ENCODE peak calls at places on chromosomes 2 and 18, in four cellular contexts. B is GM12864, J is choroid plexus epithelial cell, C is Peyer's patch. P is an unnamed sample.

GRCh38 chr2:62794791-62795190 is 89.3 kb downstream of the EHBP1 start:
- DNase-seq in J (peak), B (no peak), C (no peak), P (no peak)

GRCh38 chr18:74360852-74361640 is 45.4 kb downstream of the C18orf63 start:
- DNase-seq in C (peak), J (no peak), B (no peak), P (no peak)

GRCh38 chr2:25274868-25275574 is 66.7 kb downstream of the DNMT3A start:
- DNase-seq in J (no peak), B (no peak), C (no peak), P (peak)

GRCh38 chr18:46386788-46387187 is 270.2 kb downstream of the LOXHD1 start:
- DNase-seq in J (no peak), C (no peak), B (no peak), P (no peak)

GRCh38 chr2:97067279-97068004 is 27.2 kb downstream of the FAHD2B start:
- DNase-seq in J (no peak), C (no peak), B (no peak), P (no peak)

GRCh38 chr2:47083886-47084682 is 71.0 kb downstream of the STPG4 start:
- DNase-seq in J (no peak), B (no peak), C (no peak), P (no peak)

GRCh38 chr18:67432806-67433205 is 83.7 kb downstream of the DSEL start:
- DNase-seq in B (no peak), C (no peak), J (peak), P (no peak)

GRCh38 chr2:235774153-235774552 is 280.3 kb downstream of the AGAP1 start:
- DNase-seq in B (no peak), C (no peak), J (no peak), P (no peak)

GRCh38 chr2:58030789-58031188 is 15.8 kb upstream of the VRK2 start:
- DNase-seq in C (no peak), B (no peak), J (peak), P (no peak)

GRCh38 chr2:98658816-98659486 is 50.6 kb downstream of the UNC50 start:
- DNase-seq in C (no peak), J (no peak), B (no peak), P (no peak)

GRCh38 chr2:119367472-119368099 is 809 bp downstream of the DBI start:
- DNase-seq in B (no peak), C (peak), J (peak), P (peak)

GRCh38 chr2:151730242-151730975 is 3.9 kb downstream of the NEB start:
- DNase-seq in B (no peak), C (no peak), J (peak), P (peak)

GRCh38 chr2:158142568-158143332 is 41.1 kb downstream of the UPP2 start:
- DNase-seq in J (peak), B (no peak), C (no peak), P (peak)

GRCh38 chr2:10424051-10424450 is 24.1 kb downstream of the ODC1 start:
- DNase-seq in J (peak), B (no peak), C (no peak), P (no peak)

GRCh38 chr2:152483276-152483996 is 148.5 kb downstream of the FMNL2 start:
- DNase-seq in J (peak), B (no peak), C (no peak), P (no peak)

GRCh38 chr2:74524005-74524404 is 2.0 kb downstream of the DQX1 start:
- DNase-seq in B (no peak), J (no peak), C (no peak), P (no peak)

GRCh38 chr18:7158201-7158600 is 40.6 kb upstream of the LAMA1 start:
- DNase-seq in C (no peak), B (no peak), J (peak), P (no peak)

GRCh38 chr18:42113529-42114191 is 158.6 kb downstream of the PIK3C3 start:
- DNase-seq in J (peak), C (no peak), B (no peak), P (no peak)

GRCh38 chr2:10274376-10274775 is 28.3 kb upstream of the HPCAL1 start:
- DNase-seq in C (peak), B (no peak), J (no peak), P (no peak)

GRCh38 chr2:100865819-100866462 is 46.0 kb downstream of the NPAS2 start:
- DNase-seq in C (no peak), B (no peak), J (peak), P (no peak)

GRCh38 chr2:160751021-160751420 is 257.4 kb upstream of the RBMS1 start:
- DNase-seq in B (no peak), C (no peak), J (no peak), P (no peak)

GRCh38 chr2:7083580-7084509 is 166.6 kb downstream of the RNF144A start:
- DNase-seq in C (peak), J (peak), B (peak), P (peak)

GRCh38 chr2:97834610-97835009 is 121.2 kb downstream of the ZAP70 start:
- DNase-seq in B (no peak), C (no peak), J (peak), P (no peak)

GRCh38 chr2:51243892-51244570 is 212.1 kb upstream of the NRXN1 start:
- DNase-seq in J (no peak), C (no peak), B (no peak), P (no peak)

GRCh38 chr18:48003426-48004349 is 73.2 kb upstream of the SMAD2 start:
- DNase-seq in B (no peak), C (peak), J (peak), P (no peak)

GRCh38 chr18:48455555-48456478 is 46.6 kb upstream of the ZBTB7C start:
- DNase-seq in C (no peak), J (peak), B (no peak), P (no peak)

GRCh38 chr18:8153887-8154583 is 455.2 kb upstream of the RAB12 start:
- DNase-seq in B (no peak), C (no peak), J (peak), P (no peak)

GRCh38 chr2:101596346-101596745 is 101.2 kb upstream of the MAP4K4 start:
- DNase-seq in C (no peak), B (no peak), J (peak), P (no peak)

GRCh38 chr2:231190531-231191197 is 7.8 kb upstream of the ARMC9 start:
- DNase-seq in C (no peak), B (no peak), J (peak), P (no peak)
- TF ChIP-seq CTCF in C (no peak), B (no peak), J (peak), P (no peak)

DNA sequence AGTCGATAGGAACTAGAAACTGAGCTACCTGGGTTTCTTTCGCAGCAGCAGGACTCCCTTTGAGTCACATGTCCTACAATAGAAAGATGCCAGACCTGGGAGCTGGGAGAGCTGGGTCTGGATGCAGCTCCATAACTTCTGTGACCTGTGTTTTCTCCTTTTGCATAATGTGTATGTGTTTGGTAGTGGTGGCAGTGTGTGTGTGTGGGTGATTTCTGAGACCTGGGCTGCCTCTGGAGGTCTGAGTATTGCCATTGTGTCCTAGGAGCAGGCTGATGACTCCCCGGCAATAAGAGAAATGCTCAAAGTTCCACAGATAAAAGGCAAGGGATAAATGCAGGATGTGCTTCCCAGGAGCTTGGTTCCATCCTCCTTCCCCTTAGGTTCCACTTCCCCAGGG is 6.4 kb downstream of the WNT10A start:
- DNase-seq in B (no peak), J (no peak), C (no peak), P (no peak)
- H3K4me3 ChIP-seq in B (no peak), J (no peak), C (no peak), P (no peak)

GRCh38 chr2:4915348-4915747 is 776.8 kb upstream of the SOX11 start:
- DNase-seq in C (no peak), J (no peak), B (no peak), P (no peak)

GRCh38 chr2:4909486-4909885 is 782.7 kb upstream of the SOX11 start:
- DNase-seq in B (no peak), C (no peak), J (no peak), P (no peak)

DNA sequence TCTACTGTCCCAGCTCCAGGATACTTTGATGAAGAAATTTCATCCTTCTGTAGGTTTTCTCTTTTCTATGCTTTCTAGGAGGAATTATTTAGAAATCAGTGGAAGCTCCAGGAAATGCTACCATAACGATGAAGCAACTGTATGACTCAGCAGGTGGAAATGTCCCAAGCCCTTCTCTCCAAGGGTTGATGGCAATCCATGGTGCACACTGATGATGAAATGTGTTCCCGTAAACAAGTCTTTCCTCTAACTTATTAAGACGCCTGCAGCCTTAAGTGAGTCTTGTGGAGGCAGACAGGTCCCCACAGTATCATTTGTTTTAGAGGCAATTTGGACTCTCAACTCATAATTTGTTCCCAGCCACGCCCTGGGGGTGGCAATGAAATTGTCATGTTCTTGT is 777.6 kb upstream of the SOX11 start:
- DNase-seq in B (no peak), J (peak), C (no peak), P (no peak)
- TF ChIP-seq CTCF in B (no peak), J (no peak), C (no peak), P (no peak)

GRCh38 chr18:80245781-80246655 is 1.3 kb downstream of the PARD6G start:
- DNase-seq in B (no peak), J (no peak), C (no peak), P (no peak)

GRCh38 chr18:80249217-80250093 is 2.1 kb upstream of the PARD6G start:
- DNase-seq in J (no peak), C (no peak), B (no peak), P (no peak)

GRCh38 chr18:80244956-80245730 is 2.2 kb downstream of the PARD6G start:
- DNase-seq in B (no peak), C (no peak), J (no peak), P (no peak)

GRCh38 chr18:80247403-80247916 is at the start of gene PARD6G:
- DNase-seq in J (peak), B (no peak), C (peak), P (no peak)

GRCh38 chr18:80246656-80247402 is 485 bp downstream of the PARD6G start:
- DNase-seq in B (no peak), C (no peak), J (no peak), P (no peak)
- H3K4me3 ChIP-seq in B (peak), C (peak), J (peak), P (no peak)

DNA sequence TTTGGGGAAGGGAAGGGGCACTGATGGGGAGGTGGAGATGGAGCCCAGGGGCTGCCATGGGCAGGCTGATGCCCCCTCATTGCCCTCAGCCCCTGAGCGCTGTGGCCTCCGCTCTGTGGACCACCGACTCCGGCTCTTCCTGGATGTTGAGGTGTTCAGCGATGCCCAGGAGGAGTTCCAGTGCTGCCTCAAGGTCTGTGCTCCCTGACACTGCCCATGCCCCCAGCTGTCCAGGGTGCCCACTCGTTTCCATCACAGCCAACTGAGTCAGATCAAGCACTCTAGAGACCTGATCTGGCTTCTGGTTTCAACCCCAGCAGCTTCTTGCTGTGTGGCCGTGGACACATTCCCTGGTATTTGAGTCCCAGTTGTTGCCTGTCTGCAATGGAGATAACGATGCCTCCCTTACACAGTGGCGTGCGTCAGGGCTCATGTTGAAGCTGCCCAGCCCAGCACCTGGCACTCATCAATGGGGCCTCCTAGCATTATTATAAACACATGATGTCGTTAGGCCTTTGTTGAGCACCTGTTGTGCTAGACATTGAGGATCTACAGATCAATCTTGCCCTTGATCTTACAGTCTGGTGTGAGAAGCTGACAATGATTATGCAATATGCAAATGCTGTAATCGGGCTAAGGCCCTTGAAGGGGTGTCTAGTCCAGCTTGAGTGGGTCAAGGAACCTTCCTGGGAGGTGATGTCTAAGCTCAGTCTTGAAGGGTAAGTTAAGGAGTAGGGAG is 14.4 kb downstream of the STK11IP start:
- DNase-seq in B (no peak), C (no peak), J (no peak), P (no peak)
- TF ChIP-seq CTCF in B (no peak), C (no peak), J (no peak), P (no peak)

GRCh38 chr2:467892-468630 is 180.2 kb upstream of the ALKAL2 start:
- DNase-seq in J (no peak), B (no peak), C (no peak), P (no peak)
- H3K4me3 ChIP-seq in J (no peak), B (no peak), C (peak), P (no peak)

DNA sequence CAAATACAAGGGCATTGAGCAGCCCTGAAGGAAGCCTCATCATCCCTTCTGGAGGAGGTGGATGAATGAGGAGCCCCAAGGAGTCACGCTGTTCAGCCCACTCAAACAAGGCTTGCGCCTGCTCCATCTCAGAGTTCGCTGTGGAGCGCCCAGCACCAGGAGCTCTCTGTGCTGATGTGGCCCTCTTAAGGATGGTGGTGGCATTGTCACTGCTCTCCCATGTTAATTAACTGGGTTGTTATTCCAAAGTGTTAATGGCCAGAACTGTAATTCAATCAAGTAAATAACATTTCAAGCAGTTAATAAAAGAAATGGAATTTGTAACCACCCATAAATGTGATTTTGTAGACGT is 726.0 kb upstream of the RAB6C start:
- DNase-seq in C (no peak), B (no peak), J (no peak), P (peak)
- TF ChIP-seq CTCF in C (no peak), B (peak), J (no peak), P (peak)

DNA sequence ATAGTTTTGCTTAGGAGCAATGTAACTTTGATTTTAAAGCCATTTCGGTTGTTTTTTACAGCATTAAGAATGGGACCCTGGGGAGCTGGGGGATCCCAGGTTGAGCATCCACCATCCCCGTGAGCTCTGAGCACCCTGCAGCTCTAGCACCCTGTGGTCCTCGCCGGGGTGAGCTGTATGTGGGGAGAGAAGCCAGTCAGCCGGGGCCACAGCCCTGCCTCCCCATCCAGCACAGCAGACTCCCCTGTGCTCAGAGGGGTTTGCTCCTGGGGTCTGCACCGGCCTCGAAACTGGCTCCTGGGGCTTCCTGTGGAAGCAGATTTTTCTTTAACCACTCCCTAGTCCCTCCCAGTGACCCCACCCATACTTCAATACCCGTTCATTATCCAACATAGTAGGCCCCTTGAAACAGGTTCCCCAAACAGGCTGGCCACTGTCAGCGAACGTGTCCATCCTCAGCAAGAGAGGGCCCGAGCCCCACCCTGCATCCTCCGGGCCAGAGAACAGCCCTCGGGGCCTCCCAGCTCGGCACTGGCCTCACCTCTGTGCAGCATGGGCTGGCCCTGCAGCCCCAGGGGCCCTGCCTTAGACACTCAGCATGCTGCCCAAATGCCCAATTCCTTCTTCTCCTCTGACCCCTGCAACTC is 1.2 kb downstream of the COL6A3 start:
- DNase-seq in B (no peak), C (no peak), J (no peak), P (no peak)
- H3K4me3 ChIP-seq in B (no peak), C (peak), J (peak), P (no peak)

P was measured in GM12865.